ENCODE peak calls at places on chromosomes 6 and 20, in four cellular contexts. Q, Z, W and G are unnamed samples.

GRCh38 chr6:152124432-152125074 is 317.1 kb downstream of the ESR1 start:
- DNase-seq in W (no peak), Q (peak), Z (peak), G (peak)

GRCh38 chr6:43972915-43973304 is 154.3 kb downstream of the MRPL14 start:
- DNase-seq in Q (no peak), Z (peak), W (peak), G (peak)

GRCh38 chr6:127279815-127280214 is 13.2 kb downstream of the RNF146 start:
- DNase-seq in Q (no peak), W (no peak), Z (no peak), G (no peak)

GRCh38 chr6:110541701-110542309 is 65.4 kb upstream of the SLC22A16 start:
- DNase-seq in Z (no peak), W (no peak), Q (no peak), G (peak)

GRCh38 chr6:9520417-9521151 is 894.3 kb downstream of the TFAP2A start:
- DNase-seq in W (no peak), Q (no peak), Z (peak), G (peak)

GRCh38 chr6:1015819-1016218 is 296.1 kb upstream of the FOXQ1 start:
- DNase-seq in Z (no peak), W (no peak), Q (no peak), G (peak)

GRCh38 chr20:17749628-17749978 is 49.8 kb downstream of the BANF2 start:
- DNase-seq in Q (no peak), W (no peak), Z (no peak), G (no peak)

GRCh38 chr20:40702504-40702903 is 13.5 kb upstream of the MAFB start:
- DNase-seq in Z (no peak), Q (no peak), W (no peak), G (no peak)

GRCh38 chr20:39532205-39532604 is 570.1 kb downstream of the DHX35 start:
- DNase-seq in Z (no peak), Q (no peak), W (no peak), G (no peak)

GRCh38 chr6:113654396-113654795 is 202.7 kb upstream of the MARCKS start:
- DNase-seq in W (no peak), Z (peak), Q (no peak), G (peak)

GRCh38 chr6:111614833-111615582 is 9.3 kb upstream of the TRAF3IP2 start:
- DNase-seq in W (peak), Z (no peak), Q (no peak), G (peak)

GRCh38 chr6:30647039-30647801 is at the start of gene C6orf136:
- DNase-seq in Z (peak), Q (peak), W (peak), G (peak)

GRCh38 chr6:1821188-1822183 is 211.8 kb downstream of the FOXC1 start:
- DNase-seq in Q (no peak), W (no peak), Z (peak), G (no peak)

GRCh38 chr6:140809694-140810101 is 1323.0 kb upstream of the GJE1 start:
- DNase-seq in Q (no peak), Z (no peak), W (no peak), G (peak)

GRCh38 chr6:106972500-106972899 is 2.0 kb downstream of the CD24 start:
- DNase-seq in Z (no peak), Q (peak), W (no peak), G (peak)

GRCh38 chr20:59148713-59149493 is 14.7 kb upstream of the ZNF831 start:
- DNase-seq in W (no peak), Q (no peak), Z (no peak), G (no peak)

GRCh38 chr20:22789661-22790060 is 205.3 kb upstream of the FOXA2 start:
- DNase-seq in W (no peak), Z (no peak), Q (no peak), G (no peak)

GRCh38 chr6:134195164-134195906 is 122.6 kb downstream of the SGK1 start:
- DNase-seq in Q (no peak), Z (peak), W (no peak), G (peak)

GRCh38 chr20:51800769-51801219 is 1.5 kb downstream of the SALL4 start:
- DNase-seq in W (no peak), Z (no peak), Q (no peak), G (peak)

GRCh38 chr6:166657531-166657930 is 30.5 kb upstream of the RPS6KA2 start:
- DNase-seq in Z (no peak), Q (no peak), W (no peak), G (no peak)

GRCh38 chr20:1402149-1402548 is 9.3 kb upstream of the FKBP1A start:
- DNase-seq in Z (peak), W (no peak), Q (no peak), G (peak)

DNA sequence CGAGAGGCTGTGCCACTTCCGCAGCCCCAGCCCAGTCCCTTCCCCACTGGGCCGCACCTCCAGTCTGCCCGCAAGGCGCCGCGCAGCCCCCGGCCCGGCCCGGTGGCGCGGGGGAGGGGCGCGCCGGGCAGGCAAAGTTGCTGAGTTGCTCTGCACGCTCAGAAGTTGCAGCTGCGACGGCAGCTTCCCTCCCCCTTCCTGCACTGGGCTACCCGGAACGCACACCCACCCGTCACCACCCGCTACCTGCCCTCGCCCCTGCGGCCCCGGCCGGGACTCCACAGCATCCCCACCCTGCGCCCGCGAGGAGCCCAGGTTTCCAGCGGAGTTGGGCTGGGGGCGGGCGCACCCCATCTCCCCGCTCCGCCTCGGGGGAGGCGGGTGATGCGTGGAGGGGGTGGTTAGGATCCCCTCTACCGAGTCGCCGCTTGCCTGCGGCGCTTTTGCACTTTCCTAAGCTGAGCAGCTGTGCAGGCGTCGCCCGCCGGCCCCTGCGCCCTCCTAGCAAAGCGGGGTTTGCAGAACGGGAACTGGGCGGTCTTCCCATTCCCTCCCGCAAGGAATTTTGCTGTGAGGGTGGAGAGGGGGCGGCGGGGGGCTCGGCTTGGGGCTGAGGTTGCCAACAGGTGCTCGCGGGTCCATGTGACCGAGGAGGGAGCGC is 55.9 kb upstream of the RREB1 start:
- DNase-seq in Q (peak), Z (no peak), W (peak), G (peak)
- H3K14ac ChIP-seq in Q (peak), Z (no peak), W (peak), G (peak)

DNA sequence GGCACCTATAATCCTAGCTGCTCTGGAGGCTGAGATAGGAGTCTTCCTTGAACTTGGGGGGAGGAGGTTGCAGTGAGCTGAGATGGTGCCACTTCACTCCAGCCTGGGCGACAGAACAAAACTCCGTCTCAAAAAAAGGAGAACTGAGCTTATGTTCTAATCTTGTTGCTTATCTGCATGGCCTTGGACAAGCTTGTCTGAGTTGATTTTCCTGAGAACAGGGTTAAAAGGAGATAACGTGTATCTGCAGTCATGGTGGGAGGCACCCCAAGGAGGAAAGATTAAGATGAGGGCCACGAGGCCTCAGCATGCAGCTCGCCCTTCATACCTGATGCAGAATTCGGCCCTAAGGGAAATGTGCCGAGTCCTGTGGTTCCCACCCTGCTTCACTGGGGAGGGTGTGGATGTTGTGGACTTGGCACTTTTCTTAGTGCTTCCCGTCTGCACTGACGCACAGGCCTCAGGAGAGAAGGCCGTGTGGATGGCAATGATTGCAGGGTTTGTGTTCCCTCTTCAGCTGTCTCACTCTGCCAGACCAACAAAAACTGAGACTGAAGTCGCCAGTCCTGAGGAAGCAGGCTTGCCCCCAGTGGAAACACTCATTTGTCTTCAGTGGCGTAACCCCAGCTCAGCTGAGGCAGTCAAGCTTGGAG is 56.3 kb downstream of the EZR start:
- DNase-seq in Q (no peak), W (no peak), Z (no peak), G (no peak)
- H2AK5ac ChIP-seq in Q (no peak), W (no peak), Z (no peak), G (no peak)

GRCh38 chr6:21753571-21754108 is 160.1 kb downstream of the SOX4 start:
- DNase-seq in Z (peak), Q (no peak), W (no peak), G (peak)
- H4K91ac ChIP-seq in Z (peak), Q (no peak), W (no peak), G (no peak)

DNA sequence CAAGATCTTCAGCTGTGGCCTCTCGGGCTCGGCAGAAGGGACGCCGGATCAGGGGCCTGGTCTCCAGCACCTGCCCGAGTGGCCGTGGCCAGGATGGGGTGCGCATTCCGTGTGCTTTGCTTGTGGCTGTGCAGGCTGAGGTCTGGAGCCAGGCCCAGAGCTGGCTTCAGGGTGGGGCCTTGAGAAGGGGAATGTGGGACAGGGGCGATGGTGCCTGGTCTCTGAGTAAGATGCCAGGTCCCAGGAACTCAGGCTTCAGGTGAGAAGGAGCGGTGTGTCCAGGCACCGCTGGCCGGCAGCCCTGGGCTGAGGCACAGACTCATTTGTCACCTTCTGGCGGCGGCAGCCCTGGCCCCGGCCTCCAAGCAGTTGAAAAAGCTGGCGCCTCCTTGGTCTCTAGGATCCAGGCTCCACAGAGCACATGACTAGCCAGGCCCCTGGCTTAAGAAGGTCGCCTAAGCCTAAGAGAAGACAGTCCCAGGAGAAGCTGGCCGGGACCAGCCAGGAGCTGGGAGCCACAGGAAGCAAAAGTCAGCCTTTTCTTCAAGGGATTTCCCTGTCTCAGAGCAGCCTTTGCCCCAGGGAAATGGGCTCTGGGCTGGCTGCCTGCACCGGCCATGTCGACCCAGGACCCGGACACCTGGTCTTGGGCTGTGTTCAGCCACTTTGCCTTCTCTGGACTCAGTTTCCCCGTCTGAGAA is 35.1 kb upstream of the MRGBP start:
- DNase-seq in Q (no peak), W (no peak), Z (no peak), G (no peak)
- H3K14ac ChIP-seq in Q (peak), W (no peak), Z (no peak), G (no peak)

GRCh38 chr20:50252715-50253500 is 62.3 kb downstream of the CEBPB start:
- DNase-seq in Z (no peak), Q (no peak), W (no peak), G (no peak)
- H2AK5ac ChIP-seq in Z (peak), Q (no peak), W (no peak), G (peak)